ENCODE peak calls at places on chromosome 11, in five cellular contexts. P is ascending aorta, T is H1, K is GM12878, O is lower lobe of right lung. V is an unnamed sample.
A peak's percentile ranks its signal among the peaks of the same experiment; 100 is the strongest.

GRCh38 chr11:1084561-1085439 is 10.1 kb downstream of the MUC2 start:
- DNase-seq in P (no peak), T (no peak), K (no peak), O (peak; percentile 40), V (no peak)

GRCh38 chr11:11816511-11817319 is 25.1 kb upstream of the USP47 start:
- DNase-seq in P (no peak), T (no peak), K (no peak), O (no peak), V (no peak)

GRCh38 chr11:118602331-118602730 is 5.1 kb upstream of the PHLDB1 start:
- DNase-seq in P (no peak), T (no peak), K (no peak), O (no peak), V (no peak)

GRCh38 chr11:28038775-28039174 is 69.2 kb downstream of the KIF18A start:
- DNase-seq in P (no peak), T (no peak), K (no peak), O (no peak), V (no peak)

GRCh38 chr11:41201156-41201555 is 258.3 kb downstream of the LRRC4C start:
- DNase-seq in P (no peak), T (peak; percentile 78), K (no peak), O (no peak), V (no peak)

GRCh38 chr11:111310088-111310487 is 11.7 kb downstream of the POU2AF3 start:
- DNase-seq in P (no peak), T (no peak), K (no peak), O (no peak), V (no peak)

GRCh38 chr11:120958185-120958584 is 65.7 kb upstream of the TBCEL start:
- DNase-seq in P (no peak), T (no peak), K (no peak), O (no peak), V (no peak)

GRCh38 chr11:63523151-63523550 is 13.5 kb upstream of the PLAAT4 start:
- DNase-seq in P (no peak), T (no peak), K (no peak), O (no peak), V (no peak)

GRCh38 chr11:32437406-32438345 is 2.3 kb upstream of the WT1 start:
- DNase-seq in P (no peak), T (peak; percentile 71), K (no peak), O (no peak), V (no peak)

GRCh38 chr11:1730230-1730629 is 20.2 kb downstream of the IFITM10 start:
- DNase-seq in P (no peak), T (no peak), K (no peak), O (no peak), V (no peak)

GRCh38 chr11:3156282-3156660 is 8.8 kb downstream of the OSBPL5 start:
- DNase-seq in P (no peak), T (no peak), K (no peak), O (no peak), V (no peak)

GRCh38 chr11:112421854-112422253 is 161.2 kb upstream of the PLET1 start:
- DNase-seq in P (no peak), T (no peak), K (no peak), O (no peak), V (no peak)

GRCh38 chr11:134207538-134208239 is 16.1 kb downstream of the NCAPD3 start:
- DNase-seq in P (no peak), T (peak; percentile 82), K (no peak), O (peak; percentile 55), V (peak; percentile 66)

GRCh38 chr11:93585758-93586157 is 42.6 kb upstream of the SMCO4 start:
- DNase-seq in P (no peak), T (no peak), K (no peak), O (no peak), V (no peak)

GRCh38 chr11:35663408-35663702 is 780 bp downstream of the TRIM44 start:
- DNase-seq in P (no peak), T (no peak), K (no peak), O (no peak), V (no peak)

GRCh38 chr11:113613619-113614018 is 92.5 kb downstream of the TMPRSS5 start:
- DNase-seq in P (no peak), T (no peak), K (no peak), O (no peak), V (no peak)

GRCh38 chr11:12164061-12165014 is 53.9 kb downstream of the MICAL2 start:
- DNase-seq in P (no peak), T (no peak), K (no peak), O (no peak), V (no peak)

GRCh38 chr11:132037961-132038360 is 667.5 kb downstream of the NTM start:
- DNase-seq in P (no peak), T (no peak), K (no peak), O (no peak), V (no peak)

GRCh38 chr11:77418981-77419592 is 54.8 kb downstream of the PAK1 start:
- DNase-seq in P (no peak), T (no peak), K (no peak), O (no peak), V (no peak)

GRCh38 chr11:60498399-60498798 is 5.8 kb downstream of the MS4A12 start:
- DNase-seq in P (no peak), T (no peak), K (no peak), O (no peak), V (no peak)

GRCh38 chr11:95157824-95158223 is 68.2 kb downstream of the ENDOD1 start:
- DNase-seq in P (no peak), T (no peak), K (no peak), O (no peak), V (no peak)

GRCh38 chr11:134468081-134468668 is 56.1 kb upstream of the B3GAT1 start:
- DNase-seq in P (no peak), T (no peak), K (no peak), O (no peak), V (no peak)

GRCh38 chr11:36513965-36514364 is 3.9 kb upstream of the TRAF6 start:
- DNase-seq in P (no peak), T (no peak), K (no peak), O (no peak), V (no peak)

GRCh38 chr11:130379276-130379675 is 49.1 kb downstream of the ADAMTS8 start:
- DNase-seq in P (no peak), T (no peak), K (no peak), O (no peak), V (no peak)

GRCh38 chr11:134499990-134500389 is 87.9 kb upstream of the B3GAT1 start:
- DNase-seq in P (no peak), T (no peak), K (no peak), O (no peak), V (no peak)

GRCh38 chr11:76159983-76160661 is 46.2 kb downstream of the WNT11 start:
- DNase-seq in P (no peak), T (no peak), K (no peak), O (peak; percentile 34), V (no peak)

GRCh38 chr11:130830563-130830950 is 85.7 kb downstream of the SNX19 start:
- DNase-seq in P (no peak), T (no peak), K (no peak), O (no peak), V (no peak)

GRCh38 chr11:70522613-70523311 is 124.4 kb downstream of the CTTN start:
- DNase-seq in P (no peak), T (peak; percentile 52), K (no peak), O (no peak), V (no peak)

DNA sequence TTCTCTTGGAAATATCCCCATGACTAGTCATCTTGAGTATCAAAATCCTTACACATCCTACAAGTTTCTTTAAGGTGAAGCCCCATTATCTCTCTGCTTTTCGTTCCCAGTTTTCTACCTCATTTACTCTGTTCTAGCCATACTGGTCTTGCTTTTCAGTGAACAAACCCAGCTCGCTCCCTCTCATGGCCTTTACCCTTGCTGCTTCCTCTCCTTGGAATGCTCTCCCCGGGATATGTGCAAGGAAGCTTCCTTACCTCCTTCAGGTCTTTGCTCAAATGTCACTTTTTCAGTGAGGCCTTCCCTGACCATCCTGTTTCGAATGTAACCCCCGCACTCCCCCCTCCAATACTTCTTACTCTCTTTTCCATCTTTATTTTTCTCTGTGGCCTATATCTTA is 331.8 kb downstream of the DYNC2H1 start:
- DNase-seq in P (no peak), T (no peak), K (no peak), O (no peak), V (no peak)
- H3K4me1 ChIP-seq in P (no peaks in the 10 kb centered on the region), T (no peaks in the 10 kb centered on the region), K (no peaks in the 10 kb centered on the region), O (no peaks in the 10 kb centered on the region), V (no peaks in the 10 kb centered on the region)

DNA sequence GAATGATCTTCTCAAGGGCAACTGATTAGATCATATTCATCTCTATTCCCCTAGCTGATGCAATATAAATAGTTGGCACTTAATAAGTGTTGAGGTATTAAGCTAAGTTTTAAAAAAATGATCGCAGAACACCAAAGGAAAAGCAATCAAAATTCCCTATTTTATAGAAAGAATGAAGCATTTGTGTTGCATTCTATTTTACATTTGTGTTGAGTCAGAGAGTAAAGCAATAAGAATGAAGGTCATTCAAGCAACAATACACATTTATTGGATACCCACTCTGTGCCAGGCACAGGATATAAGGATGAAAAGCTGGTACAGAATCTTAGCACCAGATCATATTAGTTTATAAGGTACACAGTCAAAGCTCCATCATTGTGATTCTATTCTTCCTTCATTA is 686.4 kb upstream of the CCDC90B start:
- DNase-seq in P (no peak), T (no peak), K (no peak), O (no peak), V (no peak)
- H3K4me3 ChIP-seq in P (no peak overlapping the region), T (no peak overlapping the region), K (no peak overlapping the region), O (no peak overlapping the region), V (no peak overlapping the region)

GRCh38 chr11:56910046-56910753 is 78.5 kb upstream of the OR5AK2 start:
- DNase-seq in P (no peak), T (no peak), K (no peak), O (no peak), V (no peak)
- H3K27ac ChIP-seq in P (no peak overlapping the region), T (no peak overlapping the region), K (no peak overlapping the region), O (no peak overlapping the region), V (no peak overlapping the region)

GRCh38 chr11:68353669-68354068 is 41.3 kb downstream of the LRP5 start:
- DNase-seq in P (no peak), T (no peak), K (no peak), O (peak; percentile 39), V (no peak)

GRCh38 chr11:68352591-68352990 is 40.2 kb downstream of the LRP5 start:
- DNase-seq in P (no peak), T (no peak), K (no peak), O (no peak), V (no peak)

GRCh38 chr11:68353118-68353517 is 40.7 kb downstream of the LRP5 start:
- DNase-seq in P (no peak), T (no peak), K (no peak), O (no peak), V (no peak)

GRCh38 chr11:68350759-68351449 is 38.5 kb downstream of the LRP5 start:
- DNase-seq in P (no peak), T (no peak), K (no peak), O (peak; percentile 31), V (no peak)

GRCh38 chr11:68351450-68352275 is 39.3 kb downstream of the LRP5 start:
- DNase-seq in P (no peak), T (no peak), K (no peak), O (peak; percentile 40), V (no peak)
- H3K4me1 ChIP-seq in P (peaks cover 64% of the 10 kb centered on the region), T (peaks cover 9% of the 10 kb centered on the region), K (no peaks in the 10 kb centered on the region), O (peaks cover 59% of the 10 kb centered on the region), V (no peaks in the 10 kb centered on the region)

DNA sequence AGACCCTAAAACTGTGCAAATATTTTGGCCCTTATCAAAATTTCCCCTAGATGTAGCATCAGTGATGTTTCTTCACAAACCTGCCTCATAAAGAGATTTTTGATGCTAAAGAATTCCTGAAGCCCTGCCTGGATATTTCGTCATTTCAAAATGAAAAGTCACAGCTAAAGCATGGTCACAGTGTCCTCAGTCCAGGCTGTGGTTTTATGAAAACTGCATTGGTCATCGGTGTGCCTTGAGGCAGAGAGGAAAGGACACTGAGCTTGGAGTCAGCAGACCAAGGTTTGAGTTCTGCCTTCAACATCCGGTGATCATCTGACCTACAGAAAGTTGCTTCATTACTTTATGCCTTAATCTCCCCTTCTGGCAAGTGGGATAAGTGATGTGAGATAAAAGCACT is 34.8 kb upstream of the ALKBH3 start:
- DNase-seq in P (no peak), T (no peak), K (no peak), O (no peak), V (no peak)
- H3K4me3 ChIP-seq in P (no peak overlapping the region), T (no peak overlapping the region), K (no peak overlapping the region), O (no peak overlapping the region), V (no peak overlapping the region)

V was measured in naive thymus-derived CD4-positive, alpha-beta T cell.